ENCODE peak calls at places on chromosomes 4 and X, in nine cellular contexts. D, N, T, W, K, R, E, B and Q are unnamed samples.

GRCh38 chr4:1472148-1472797 is 66.0 kb upstream of the NKX1-1 start:
- DNase-seq in W (peak; percentile 23), T (no peak), D (peak; percentile 28), B (peak; percentile 76), K (peak; percentile 41), E (no peak), N (no peak), R (no peak), Q (peak; percentile 52)

GRCh38 chrX:136057567-136057966 is 72.3 kb downstream of the SLC9A6 start:
- DNase-seq in T (no peak), E (no peak), W (no peak), N (no peak), D (no peak), K (no peak), B (no peak), R (no peak), Q (no peak)

GRCh38 chrX:34656842-34657780 is at the start of gene TMEM47:
- DNase-seq in N (peak; percentile 74), T (peak; percentile 61), R (no peak), D (peak; percentile 75), B (peak; percentile 69), W (peak; percentile 68), K (peak; percentile 97), E (peak; percentile 81), Q (peak; percentile 81)

GRCh38 chr4:86493460-86493859 is 100.7 kb upstream of the PTPN13 start:
- DNase-seq in R (no peak), D (no peak), T (no peak), N (no peak), B (no peak), W (no peak), K (no peak), E (no peak), Q (no peak)

GRCh38 chrX:112670290-112670689 is 9.4 kb downstream of the LHFPL1 start:
- DNase-seq in R (no peak), N (no peak), T (no peak), D (no peak), W (no peak), B (no peak), K (no peak), E (no peak), Q (no peak)

GRCh38 chr4:71614626-71615025 is 169.3 kb downstream of the GC start:
- DNase-seq in T (peak; percentile 80), B (no peak), R (no peak), K (no peak), D (no peak), N (no peak), W (no peak), E (no peak), Q (no peak)

GRCh38 chr4:158496030-158496741 is 25.5 kb upstream of the RXFP1 start:
- DNase-seq in K (peak; percentile 91), W (peak; percentile 33), B (no peak), N (no peak), E (peak; percentile 55), T (peak; percentile 60), D (peak; percentile 21), R (no peak), Q (no peak)

GRCh38 chr4:120902925-120903324 is 19.6 kb downstream of the PRDM5 start:
- DNase-seq in R (no peak), D (no peak), E (no peak), K (no peak), W (no peak), B (no peak), T (no peak), N (no peak), Q (no peak)

GRCh38 chrX:154738013-154738738 is 12.7 kb downstream of the GAB3 start:
- DNase-seq in E (no peak), T (no peak), W (no peak), K (no peak), B (no peak), R (no peak), D (no peak), N (no peak), Q (no peak)

GRCh38 chr4:41297832-41298231 is 41.1 kb downstream of the UCHL1 start:
- DNase-seq in R (no peak), D (no peak), K (no peak), B (no peak), E (no peak), W (no peak), N (no peak), T (no peak), Q (no peak)

GRCh38 chr4:87553182-87553581 is 24.0 kb upstream of the SPARCL1 start:
- DNase-seq in N (no peak), R (no peak), E (no peak), W (no peak), B (no peak), K (no peak), T (no peak), D (no peak), Q (no peak)

GRCh38 chr4:25550376-25551030 is 105.1 kb upstream of the SLC34A2 start:
- DNase-seq in E (no peak), N (no peak), R (no peak), W (no peak), B (no peak), T (no peak), K (no peak), D (no peak), Q (no peak)

GRCh38 chrX:150848914-150849365 is 49.5 kb downstream of the CD99L2 start:
- DNase-seq in B (no peak), K (no peak), N (no peak), W (peak; percentile 54), D (no peak), R (no peak), E (no peak), T (peak; percentile 36), Q (peak; percentile 54)

GRCh38 chrX:87636533-87636932 is 118.9 kb downstream of the KLHL4 start:
- DNase-seq in B (no peak), R (no peak), K (peak; percentile 52), D (no peak), E (no peak), N (no peak), W (no peak), T (no peak), Q (no peak)

GRCh38 chr4:156476359-156476758 is 495.2 kb downstream of the PDGFC start:
- DNase-seq in D (peak; percentile 4), T (no peak), R (no peak), B (no peak), E (no peak), N (no peak), W (no peak), K (no peak), Q (no peak)

GRCh38 chrX:140712413-140713173 is 3.0 kb downstream of the LINC00632 start:
- DNase-seq in E (peak; percentile 71), D (peak; percentile 60), T (peak; percentile 17), W (peak; percentile 52), B (peak; percentile 76), K (peak; percentile 84), N (peak; percentile 19), R (no peak), Q (peak; percentile 38)

GRCh38 chr4:55545681-55546632 is 752 bp downstream of the CLOCK start:
- DNase-seq in T (peak; percentile 81), E (peak; percentile 91), N (peak; percentile 86), B (peak; percentile 86), D (peak; percentile 85), W (peak; percentile 86), R (peak; percentile 64), K (peak; percentile 83), Q (peak; percentile 92)

GRCh38 chr4:59818656-59819055 is 1381.5 kb upstream of the ADGRL3 start:
- DNase-seq in N (no peak), W (no peak), B (no peak), K (no peak), D (no peak), R (no peak), T (no peak), E (no peak), Q (peak; percentile 24)

GRCh38 chrX:497201-497710 is 110.5 kb upstream of the PPP2R3B start:
- DNase-seq in W (no peak), D (no peak), K (peak; percentile 48), N (no peak), E (no peak), R (no peak), T (no peak), B (no peak), Q (no peak)
- H3K27me3 ChIP-seq in W (no peaks in the 10 kb centered on the region), D (peaks cover 39% of the 10 kb centered on the region), K (peaks cover 29% of the 10 kb centered on the region), N (no peaks in the 10 kb centered on the region), E (peaks cover 11% of the 10 kb centered on the region), R (no peaks in the 10 kb centered on the region), T (no peaks in the 10 kb centered on the region), B (peaks cover 25% of the 10 kb centered on the region), Q (no peaks in the 10 kb centered on the region)

GRCh38 chr4:3685081-3685645 is 81.0 kb upstream of the ADRA2C start:
- DNase-seq in D (no peak), B (peak; percentile 49), W (peak; percentile 10), R (no peak), K (no peak), N (no peak), E (no peak), T (no peak), Q (no peak)
- H3K27ac ChIP-seq in D (no peak overlapping the region), B (no peak overlapping the region), W (no peak overlapping the region), R (no peak overlapping the region), K (no peak overlapping the region), N (no peak overlapping the region), E (no peak overlapping the region), T (no peak overlapping the region), Q (no peak overlapping the region)

GRCh38 chrX:96540111-96540631 is 144.5 kb upstream of the DIAPH2 start:
- DNase-seq in E (no peak), T (no peak), R (no peak), K (no peak), W (no peak), D (no peak), B (no peak), N (no peak), Q (no peak)

DNA sequence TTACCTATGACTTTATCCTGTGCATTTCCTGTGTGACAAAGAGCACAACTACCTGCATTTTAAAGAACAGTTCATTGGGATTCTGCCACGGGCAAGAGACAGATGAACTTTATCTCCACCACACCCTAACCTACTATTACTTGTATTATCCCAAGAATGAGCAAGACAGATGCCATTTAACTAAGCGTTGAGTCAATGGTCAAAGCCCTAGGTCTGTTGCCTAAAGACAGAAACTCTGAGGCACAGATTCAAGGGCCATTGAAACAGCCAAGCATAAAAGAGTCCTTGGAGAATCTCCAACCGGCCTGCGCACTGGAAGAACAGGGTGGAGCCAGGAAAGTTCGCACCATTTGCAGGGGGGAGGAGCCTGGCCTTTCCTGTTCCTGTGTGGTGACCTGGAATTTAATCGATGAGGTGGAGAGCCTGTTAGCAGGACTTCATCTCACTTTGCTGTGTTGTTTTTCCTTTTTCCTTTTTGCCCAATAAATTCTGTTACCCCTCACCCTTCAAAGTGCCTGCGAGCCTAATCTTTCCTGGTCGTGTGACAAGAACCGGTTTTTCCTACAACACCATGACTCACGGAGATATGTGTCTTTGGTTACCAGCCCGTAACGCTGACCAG is 146.4 kb upstream of the DIAPH2 start:
- DNase-seq in E (no peak), R (no peak), B (no peak), N (no peak), T (peak; percentile 48), K (peak; percentile 51), W (no peak), D (no peak), Q (no peak)
- H3K36me3 ChIP-seq in E (no peaks in the 10 kb centered on the region), R (no peaks in the 10 kb centered on the region), B (no peaks in the 10 kb centered on the region), N (no peaks in the 10 kb centered on the region), T (no peaks in the 10 kb centered on the region), K (no peaks in the 10 kb centered on the region), W (no peaks in the 10 kb centered on the region), D (no peaks in the 10 kb centered on the region), Q (no peaks in the 10 kb centered on the region)

DNA sequence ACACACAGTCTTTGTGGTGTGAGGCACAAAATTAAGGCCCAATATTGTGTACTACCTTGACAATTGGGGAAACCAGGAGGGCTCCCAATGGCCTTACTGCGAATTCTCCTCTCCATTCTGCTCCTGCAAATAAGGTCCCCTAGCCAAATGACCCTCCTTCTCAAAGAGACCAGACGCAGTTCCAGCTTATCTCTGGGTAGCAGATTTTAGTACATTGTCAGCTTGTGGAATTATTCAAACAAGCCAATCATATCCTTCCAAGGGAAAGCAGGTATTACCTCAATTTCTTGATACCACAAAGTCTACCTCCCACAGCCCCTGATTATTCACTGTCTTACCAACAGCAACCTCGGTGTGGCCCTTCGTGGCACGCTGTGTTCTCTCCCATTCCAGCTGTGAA is 7.8 kb upstream of the ZBTB33 start:
- DNase-seq in R (no peak), D (peak; percentile 6), E (no peak), N (no peak), K (no peak), W (no peak), B (no peak), T (no peak), Q (no peak)
- H3K27me3 ChIP-seq in R (no peaks in the 10 kb centered on the region), D (no peaks in the 10 kb centered on the region), E (no peaks in the 10 kb centered on the region), N (peaks cover 3% of the 10 kb centered on the region), K (peaks cover 17% of the 10 kb centered on the region), W (no peaks in the 10 kb centered on the region), B (no peaks in the 10 kb centered on the region), T (no peaks in the 10 kb centered on the region), Q (no peaks in the 10 kb centered on the region)